ENCODE peak calls at places on chromosomes 5 and 9, in four cellular contexts. P is suprapubic skin, I is uterus, D is esophagus squamous epithelium. B is an unnamed sample.

GRCh38 chr5:121503111-121503840 is 348.4 kb upstream of the FTMT start:
- DNase-seq in I (peak; percentile 11), D (no peak), P (no peak), B (no peak)

GRCh38 chr9:26935847-26936246 is 11.2 kb downstream of the PLAA start:
- DNase-seq in I (no peak), D (no peak), P (no peak), B (no peak)

GRCh38 chr9:16217933-16218830 is 652.3 kb downstream of the BNC2 start:
- DNase-seq in I (peak; percentile 36), D (no peak), P (no peak), B (no peak)

GRCh38 chr5:168882283-168882682 is 303.1 kb upstream of the PANK3 start:
- DNase-seq in D (no peak), I (no peak), P (no peak), B (no peak)

GRCh38 chr5:138523406-138523805 is 19.6 kb downstream of the ETF1 start:
- DNase-seq in I (no peak), D (no peak), P (no peak), B (no peak)

GRCh38 chr5:3373391-3373790 is 222.2 kb upstream of the IRX1 start:
- DNase-seq in P (peak; percentile 24), D (no peak), I (no peak), B (peak; percentile 46)

GRCh38 chr5:142654578-142655042 is 31.3 kb downstream of the FGF1 start:
- DNase-seq in I (no peak), D (no peak), P (no peak), B (no peak)

GRCh38 chr9:116062206-116062550 is 91.4 kb upstream of the PAPPA start:
- DNase-seq in P (no peak), I (no peak), D (no peak), B (no peak)

GRCh38 chr5:74767579-74767913 is 497 bp downstream of the NSA2 start:
- DNase-seq in I (no peak), P (no peak), D (no peak), B (no peak)

GRCh38 chr5:449151-449550 is 6.2 kb downstream of the EXOC3 start:
- DNase-seq in D (no peak), I (no peak), P (no peak), B (no peak)

GRCh38 chr5:135211083-135211790 is 177.2 kb upstream of the PITX1 start:
- DNase-seq in I (no peak), D (no peak), P (no peak), B (peak; percentile 6)

GRCh38 chr9:35944173-35944572 is 13.8 kb downstream of the OR2S2 start:
- DNase-seq in I (no peak), D (no peak), P (no peak), B (no peak)

GRCh38 chr5:54616031-54616430 is 98.5 kb downstream of the SNX18 start:
- DNase-seq in D (no peak), I (peak; percentile 87), P (no peak), B (peak; percentile 85)

GRCh38 chr5:179700401-179700918 is 1.7 kb downstream of the CANX start:
- DNase-seq in I (no peak), D (no peak), P (no peak), B (no peak)
- TF ChIP-seq POLR2A in I (no peak), D (no peak), P (no peak), B (no peak)

DNA sequence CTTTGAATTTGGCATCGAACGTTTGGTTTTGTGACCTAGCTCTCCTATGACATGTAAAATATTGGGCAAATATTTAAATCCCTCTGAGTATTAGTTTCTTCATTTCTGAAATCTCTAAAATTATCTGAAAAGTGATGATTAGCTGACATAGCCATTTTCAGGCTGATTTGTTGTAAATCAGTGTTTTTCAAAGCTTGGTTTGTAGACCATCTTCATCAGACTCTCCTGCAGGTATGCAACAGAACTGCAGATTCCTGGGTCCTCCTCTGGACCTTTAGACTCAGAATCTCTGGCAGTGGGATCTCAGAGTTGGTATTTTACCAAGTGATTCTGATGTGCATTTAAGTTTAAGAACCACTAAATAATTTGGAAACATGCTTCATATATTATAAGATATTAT is 38.9 kb upstream of the NMUR2 start:
- DNase-seq in D (no peak), P (no peak), I (no peak), B (no peak)
- TF ChIP-seq CTCF in D (no peak), P (no peak), I (no peak), B (no peak)

GRCh38 chr5:10525124-10525495 is 38.8 kb upstream of the ANKRD33B start:
- DNase-seq in I (no peak), P (no peak), D (no peak), B (no peak)
- TF ChIP-seq POLR2A in I (no peak), P (no peak), D (no peak), B (no peak)

DNA sequence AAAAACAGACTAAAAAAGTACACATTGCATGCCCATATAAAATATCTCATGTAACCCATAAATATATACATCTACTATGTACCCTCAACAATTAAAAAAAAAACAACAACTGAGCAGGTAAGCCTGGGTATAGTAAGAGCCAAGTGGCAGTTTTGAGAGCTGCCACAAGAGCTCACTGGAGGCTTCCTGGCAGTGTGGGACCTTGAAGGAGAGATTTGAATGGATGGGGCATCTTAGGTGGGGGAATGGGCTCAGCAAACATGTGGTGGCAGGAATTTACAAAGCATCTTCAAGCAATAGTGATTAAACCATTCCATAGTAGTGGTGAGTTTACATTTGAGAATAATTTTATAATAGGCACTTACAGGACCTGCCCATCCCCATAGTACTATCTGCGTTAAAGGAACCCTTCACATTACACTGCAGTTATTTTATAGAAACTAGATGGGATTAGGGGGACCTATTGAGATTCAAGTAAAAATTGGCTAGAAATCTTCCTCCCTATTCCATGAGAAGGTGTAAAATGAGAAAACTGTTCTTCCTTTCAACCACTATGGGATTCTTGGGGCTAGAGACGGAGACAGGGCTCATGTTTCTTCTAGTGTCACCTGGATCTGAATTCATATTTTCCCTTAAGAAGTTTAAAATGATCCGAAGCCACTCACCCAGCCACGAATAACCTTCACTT is 6.9 kb downstream of the MEGF10 start:
- DNase-seq in D (no peak), I (no peak), P (no peak), B (no peak)
- TF ChIP-seq CTCF in D (no peak), I (no peak), P (no peak), B (no peak)

DNA sequence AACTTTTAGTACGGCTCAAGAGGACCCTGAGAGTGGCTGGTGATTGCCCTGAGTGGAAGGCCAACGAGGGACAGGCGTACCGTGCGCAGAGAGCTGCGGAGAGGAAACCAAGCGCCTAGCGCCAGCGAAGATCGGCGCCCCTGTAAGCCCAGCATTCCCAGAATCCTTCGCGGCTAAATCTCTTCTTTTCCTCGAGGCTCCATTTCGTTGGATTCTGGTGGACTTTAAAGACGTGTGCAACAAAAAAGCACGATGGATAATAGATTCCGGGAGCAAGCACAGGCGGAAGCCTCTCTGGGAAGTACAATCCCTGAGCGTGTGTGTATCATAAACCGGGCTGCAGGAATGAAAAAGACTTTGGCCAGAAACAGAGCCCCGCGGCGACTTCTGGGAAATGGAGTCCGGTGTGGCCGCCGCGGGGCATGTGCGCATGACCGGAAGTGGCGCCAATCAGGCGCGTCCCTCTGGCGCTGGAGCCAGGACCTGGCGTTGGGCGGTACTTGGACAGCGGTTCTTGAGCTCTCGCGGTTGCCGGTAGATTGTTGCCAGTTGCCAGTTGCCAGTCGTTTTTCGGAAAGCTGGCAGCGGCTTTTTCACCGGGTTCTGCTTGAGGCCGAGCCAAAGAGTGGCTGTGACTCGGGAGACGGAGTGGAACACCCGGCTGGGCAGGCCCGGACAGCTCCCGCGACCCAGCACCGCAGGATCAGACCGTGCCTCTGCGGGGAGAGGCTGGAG is at the start of gene ZNF79:
- DNase-seq in D (peak; percentile 61), I (peak; percentile 90), P (peak; percentile 97), B (peak; percentile 99)
- TF ChIP-seq POLR2A in D (no peak), I (peak; percentile 30), P (peak; percentile 43), B (no peak)

GRCh38 chr5:147400836-147401235 is 109.0 kb downstream of the DPYSL3 start:
- DNase-seq in D (no peak), I (no peak), P (no peak), B (no peak)

GRCh38 chr5:147398860-147399259 is 111.0 kb downstream of the DPYSL3 start:
- DNase-seq in D (no peak), I (no peak), P (no peak), B (no peak)

GRCh38 chr5:147400076-147400809 is 109.6 kb downstream of the DPYSL3 start:
- DNase-seq in P (no peak), I (no peak), D (no peak), B (no peak)

GRCh38 chr5:147396070-147396469 is 113.8 kb downstream of the DPYSL3 start:
- DNase-seq in I (no peak), P (peak; percentile 84), D (no peak), B (peak; percentile 39)

GRCh38 chr5:147397616-147398015 is 112.3 kb downstream of the DPYSL3 start:
- DNase-seq in I (no peak), P (no peak), D (no peak), B (no peak)
- TF ChIP-seq CTCF in I (no peak), P (no peak), D (no peak), B (no peak)

GRCh38 chr9:122368642-122369041 is 2.2 kb upstream of the PTGS1 start:
- DNase-seq in P (no peak), I (no peak), D (no peak), B (no peak)

GRCh38 chr9:122372856-122373845 is 2.3 kb downstream of the PTGS1 start:
- DNase-seq in D (no peak), P (no peak), I (no peak), B (no peak)

GRCh38 chr9:122370303-122370702 is 521 bp upstream of the PTGS1 start:
- DNase-seq in I (no peak), D (no peak), P (no peak), B (no peak)

GRCh38 chr9:122371851-122372250 is 1.0 kb downstream of the PTGS1 start:
- DNase-seq in P (no peak), D (no peak), I (no peak), B (no peak)

DNA sequence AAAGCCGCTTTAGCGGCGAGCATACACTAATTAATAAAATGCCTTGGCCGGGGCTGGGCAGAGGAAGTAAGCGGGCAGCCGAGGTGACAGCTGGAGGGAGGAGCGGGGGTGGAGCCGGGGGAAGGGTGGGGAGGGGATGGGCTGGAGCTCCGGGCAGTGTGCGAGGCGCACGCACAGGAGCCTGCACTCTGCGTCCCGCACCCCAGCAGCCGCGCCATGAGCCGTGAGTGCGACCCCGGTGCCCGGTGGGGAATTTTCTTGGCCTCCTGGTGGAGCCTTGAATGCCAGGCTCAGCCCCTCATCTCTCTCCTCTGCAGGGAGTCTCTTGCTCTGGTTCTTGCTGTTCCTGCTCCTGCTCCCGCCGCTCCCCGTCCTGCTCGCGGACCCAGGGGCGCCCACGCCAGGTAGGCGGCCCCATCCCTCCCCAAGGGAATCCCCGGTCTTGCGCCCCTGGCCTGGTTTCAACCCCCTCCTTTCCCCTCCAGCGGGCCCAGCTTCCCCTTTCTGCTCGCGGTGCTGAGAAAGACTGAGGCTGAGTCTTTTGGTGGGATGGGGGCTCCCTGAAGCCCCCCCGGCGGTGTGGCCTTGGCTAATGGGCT is at the start of gene PTGS1:
- DNase-seq in P (no peak), D (no peak), I (no peak), B (no peak)
- TF ChIP-seq POLR2A in P (no peak), D (no peak), I (no peak), B (no peak)

B was measured in lower leg skin.